ENCODE peak calls at places on chromosome 17, in nine cellular contexts. One of them, this sample, is unnamed.

GRCh38 chr17:51263001-51263400 is 2.7 kb downstream of the UTP18 start:
- DNase-seq in brain microvascular endothelial cell: no peak
- DNase-seq in AG04449: peak
- DNase-seq in coronary artery: no peak
- DNase-seq in CD4-positive, alpha-beta T cell: no peak
- DNase-seq in cardiac muscle cell: peak
- DNase-seq in adrenal gland: no peak
- DNase-seq in HCT116: no peak
- DNase-seq in stomach: no peak
- DNase-seq in this sample: no peak

GRCh38 chr17:31411707-31412285 is 20.3 kb downstream of the RAB11FIP4 start:
- DNase-seq in AG04449: no peak
- DNase-seq in coronary artery: peak
- DNase-seq in stomach: no peak
- DNase-seq in cardiac muscle cell: no peak
- DNase-seq in HCT116: no peak
- DNase-seq in brain microvascular endothelial cell: no peak
- DNase-seq in CD4-positive, alpha-beta T cell: no peak
- DNase-seq in adrenal gland: no peak
- DNase-seq in this sample: no peak

GRCh38 chr17:77391668-77392375 is 251.1 kb downstream of the SEC14L1 start:
- DNase-seq in HCT116: no peak
- DNase-seq in CD4-positive, alpha-beta T cell: no peak
- DNase-seq in AG04449: peak
- DNase-seq in stomach: no peak
- DNase-seq in coronary artery: no peak
- DNase-seq in brain microvascular endothelial cell: peak
- DNase-seq in adrenal gland: peak
- DNase-seq in cardiac muscle cell: peak
- DNase-seq in this sample: peak

GRCh38 chr17:83079766-83080616 is 582 bp downstream of the METRNL start:
- DNase-seq in cardiac muscle cell: no peak
- DNase-seq in AG04449: no peak
- DNase-seq in brain microvascular endothelial cell: no peak
- DNase-seq in adrenal gland: no peak
- DNase-seq in coronary artery: no peak
- DNase-seq in HCT116: no peak
- DNase-seq in CD4-positive, alpha-beta T cell: no peak
- DNase-seq in stomach: no peak
- DNase-seq in this sample: no peak

GRCh38 chr17:69733171-69734014 is 318.9 kb downstream of the MAP2K6 start:
- DNase-seq in brain microvascular endothelial cell: peak
- DNase-seq in HCT116: no peak
- DNase-seq in AG04449: peak
- DNase-seq in adrenal gland: peak
- DNase-seq in stomach: no peak
- DNase-seq in cardiac muscle cell: peak
- DNase-seq in coronary artery: no peak
- DNase-seq in CD4-positive, alpha-beta T cell: no peak
- DNase-seq in this sample: no peak

GRCh38 chr17:46009681-46010596 is 10.9 kb downstream of the STH start:
- DNase-seq in adrenal gland: no peak
- DNase-seq in cardiac muscle cell: no peak
- DNase-seq in AG04449: no peak
- DNase-seq in CD4-positive, alpha-beta T cell: no peak
- DNase-seq in brain microvascular endothelial cell: peak
- DNase-seq in coronary artery: no peak
- DNase-seq in stomach: no peak
- DNase-seq in HCT116: no peak
- DNase-seq in this sample: no peak

GRCh38 chr17:36544049-36544319 is 735 bp upstream of the GGNBP2 start:
- DNase-seq in HCT116: no peak
- DNase-seq in AG04449: no peak
- DNase-seq in stomach: peak
- DNase-seq in cardiac muscle cell: peak
- DNase-seq in coronary artery: peak
- DNase-seq in CD4-positive, alpha-beta T cell: no peak
- DNase-seq in brain microvascular endothelial cell: peak
- DNase-seq in adrenal gland: no peak
- DNase-seq in this sample: no peak

GRCh38 chr17:19753049-19753444 is 4.9 kb upstream of the ALDH3A1 start:
- DNase-seq in AG04449: no peak
- DNase-seq in HCT116: peak
- DNase-seq in adrenal gland: peak
- DNase-seq in cardiac muscle cell: peak
- DNase-seq in CD4-positive, alpha-beta T cell: no peak
- DNase-seq in stomach: peak
- DNase-seq in brain microvascular endothelial cell: peak
- DNase-seq in coronary artery: peak
- DNase-seq in this sample: peak

GRCh38 chr17:68246271-68247028 is 1.4 kb upstream of the AMZ2 start:
- DNase-seq in CD4-positive, alpha-beta T cell: no peak
- DNase-seq in cardiac muscle cell: no peak
- DNase-seq in AG04449: no peak
- DNase-seq in stomach: no peak
- DNase-seq in coronary artery: no peak
- DNase-seq in HCT116: no peak
- DNase-seq in brain microvascular endothelial cell: no peak
- DNase-seq in adrenal gland: no peak
- DNase-seq in this sample: peak

GRCh38 chr17:30947796-30948195 is 23.0 kb upstream of the RNF135 start:
- DNase-seq in adrenal gland: no peak
- DNase-seq in HCT116: no peak
- DNase-seq in CD4-positive, alpha-beta T cell: no peak
- DNase-seq in brain microvascular endothelial cell: no peak
- DNase-seq in stomach: no peak
- DNase-seq in AG04449: no peak
- DNase-seq in cardiac muscle cell: no peak
- DNase-seq in coronary artery: no peak
- DNase-seq in this sample: no peak

GRCh38 chr17:28726396-28726911 is 421 bp upstream of the TLCD1 start:
- DNase-seq in HCT116: peak
- DNase-seq in CD4-positive, alpha-beta T cell: peak
- DNase-seq in cardiac muscle cell: peak
- DNase-seq in coronary artery: no peak
- DNase-seq in adrenal gland: peak
- DNase-seq in stomach: peak
- DNase-seq in brain microvascular endothelial cell: peak
- DNase-seq in AG04449: no peak
- DNase-seq in this sample: no peak

GRCh38 chr17:42107597-42108576 is 4.6 kb downstream of the DHX58 start:
- DNase-seq in brain microvascular endothelial cell: peak
- DNase-seq in AG04449: no peak
- DNase-seq in cardiac muscle cell: peak
- DNase-seq in CD4-positive, alpha-beta T cell: peak
- DNase-seq in stomach: peak
- DNase-seq in coronary artery: no peak
- DNase-seq in HCT116: peak
- DNase-seq in adrenal gland: peak
- DNase-seq in this sample: no peak

GRCh38 chr17:77314601-77315000 is 173.8 kb downstream of the SEC14L1 start:
- DNase-seq in AG04449: no peak
- DNase-seq in adrenal gland: no peak
- DNase-seq in brain microvascular endothelial cell: no peak
- DNase-seq in CD4-positive, alpha-beta T cell: no peak
- DNase-seq in stomach: no peak
- DNase-seq in HCT116: no peak
- DNase-seq in cardiac muscle cell: no peak
- DNase-seq in coronary artery: no peak
- DNase-seq in this sample: no peak

GRCh38 chr17:79789943-79790804 is 6.7 kb downstream of the CBX8 start:
- DNase-seq in cardiac muscle cell: peak
- DNase-seq in brain microvascular endothelial cell: no peak
- DNase-seq in HCT116: no peak
- DNase-seq in CD4-positive, alpha-beta T cell: no peak
- DNase-seq in adrenal gland: no peak
- DNase-seq in coronary artery: no peak
- DNase-seq in stomach: no peak
- DNase-seq in AG04449: no peak
- DNase-seq in this sample: no peak
- TF ChIP-seq CTCF in cardiac muscle cell: peak
- TF ChIP-seq CTCF in brain microvascular endothelial cell: peak
- TF ChIP-seq CTCF in HCT116: peak
- TF ChIP-seq CTCF in CD4-positive, alpha-beta T cell: peak
- TF ChIP-seq CTCF in adrenal gland: peak
- TF ChIP-seq CTCF in coronary artery: peak
- TF ChIP-seq CTCF in stomach: no peak
- TF ChIP-seq CTCF in AG04449: peak
- TF ChIP-seq CTCF in this sample: peak

GRCh38 chr17:59856859-59857794 is 35.6 kb downstream of the TUBD1 start:
- DNase-seq in coronary artery: no peak
- DNase-seq in adrenal gland: no peak
- DNase-seq in brain microvascular endothelial cell: no peak
- DNase-seq in cardiac muscle cell: no peak
- DNase-seq in AG04449: no peak
- DNase-seq in stomach: peak
- DNase-seq in HCT116: no peak
- DNase-seq in CD4-positive, alpha-beta T cell: no peak
- DNase-seq in this sample: no peak

GRCh38 chr17:59858167-59858790 is 34.5 kb downstream of the TUBD1 start:
- DNase-seq in brain microvascular endothelial cell: no peak
- DNase-seq in CD4-positive, alpha-beta T cell: no peak
- DNase-seq in cardiac muscle cell: no peak
- DNase-seq in HCT116: no peak
- DNase-seq in adrenal gland: no peak
- DNase-seq in AG04449: no peak
- DNase-seq in coronary artery: no peak
- DNase-seq in stomach: peak
- DNase-seq in this sample: no peak

GRCh38 chr17:59851431-59852375 is 41.0 kb downstream of the TUBD1 start:
- DNase-seq in coronary artery: no peak
- DNase-seq in AG04449: no peak
- DNase-seq in brain microvascular endothelial cell: peak
- DNase-seq in stomach: peak
- DNase-seq in cardiac muscle cell: peak
- DNase-seq in CD4-positive, alpha-beta T cell: no peak
- DNase-seq in HCT116: no peak
- DNase-seq in adrenal gland: peak
- DNase-seq in this sample: no peak

GRCh38 chr17:59848778-59849177 is 44.0 kb downstream of the TUBD1 start:
- DNase-seq in CD4-positive, alpha-beta T cell: no peak
- DNase-seq in cardiac muscle cell: peak
- DNase-seq in stomach: peak
- DNase-seq in AG04449: no peak
- DNase-seq in coronary artery: no peak
- DNase-seq in brain microvascular endothelial cell: peak
- DNase-seq in adrenal gland: peak
- DNase-seq in HCT116: no peak
- DNase-seq in this sample: no peak

GRCh38 chr17:59853168-59853918 is 39.4 kb downstream of the TUBD1 start:
- DNase-seq in cardiac muscle cell: peak
- DNase-seq in stomach: peak
- DNase-seq in HCT116: no peak
- DNase-seq in adrenal gland: no peak
- DNase-seq in CD4-positive, alpha-beta T cell: peak
- DNase-seq in brain microvascular endothelial cell: peak
- DNase-seq in coronary artery: no peak
- DNase-seq in AG04449: peak
- DNase-seq in this sample: peak
- TF ChIP-seq CTCF in cardiac muscle cell: peak
- TF ChIP-seq CTCF in stomach: no peak
- TF ChIP-seq CTCF in HCT116: peak
- TF ChIP-seq CTCF in adrenal gland: no peak
- TF ChIP-seq CTCF in CD4-positive, alpha-beta T cell: no peak
- TF ChIP-seq CTCF in brain microvascular endothelial cell: peak
- TF ChIP-seq CTCF in coronary artery: no peak
- TF ChIP-seq CTCF in AG04449: peak
- TF ChIP-seq CTCF in this sample: peak

GRCh38 chr17:57269052-57269451 is 12.7 kb downstream of the MSI2 start:
- DNase-seq in coronary artery: no peak
- DNase-seq in AG04449: no peak
- DNase-seq in CD4-positive, alpha-beta T cell: no peak
- DNase-seq in cardiac muscle cell: no peak
- DNase-seq in adrenal gland: no peak
- DNase-seq in stomach: no peak
- DNase-seq in brain microvascular endothelial cell: no peak
- DNase-seq in HCT116: no peak
- DNase-seq in this sample: no peak

GRCh38 chr17:57269598-57270255 is 13.4 kb downstream of the MSI2 start:
- DNase-seq in cardiac muscle cell: no peak
- DNase-seq in coronary artery: no peak
- DNase-seq in stomach: no peak
- DNase-seq in brain microvascular endothelial cell: no peak
- DNase-seq in HCT116: no peak
- DNase-seq in CD4-positive, alpha-beta T cell: no peak
- DNase-seq in AG04449: no peak
- DNase-seq in adrenal gland: peak
- DNase-seq in this sample: no peak

GRCh38 chr17:57268176-57268575 is 11.9 kb downstream of the MSI2 start:
- DNase-seq in AG04449: no peak
- DNase-seq in brain microvascular endothelial cell: no peak
- DNase-seq in stomach: no peak
- DNase-seq in CD4-positive, alpha-beta T cell: no peak
- DNase-seq in cardiac muscle cell: no peak
- DNase-seq in adrenal gland: no peak
- DNase-seq in HCT116: no peak
- DNase-seq in coronary artery: no peak
- DNase-seq in this sample: no peak

GRCh38 chr17:57271821-57272220 is 15.5 kb downstream of the MSI2 start:
- DNase-seq in stomach: no peak
- DNase-seq in cardiac muscle cell: no peak
- DNase-seq in AG04449: no peak
- DNase-seq in CD4-positive, alpha-beta T cell: no peak
- DNase-seq in HCT116: no peak
- DNase-seq in coronary artery: no peak
- DNase-seq in brain microvascular endothelial cell: no peak
- DNase-seq in adrenal gland: peak
- DNase-seq in this sample: no peak

GRCh38 chr17:57270801-57271245 is 14.5 kb downstream of the MSI2 start:
- DNase-seq in CD4-positive, alpha-beta T cell: no peak
- DNase-seq in HCT116: no peak
- DNase-seq in stomach: no peak
- DNase-seq in cardiac muscle cell: no peak
- DNase-seq in AG04449: no peak
- DNase-seq in brain microvascular endothelial cell: no peak
- DNase-seq in coronary artery: no peak
- DNase-seq in adrenal gland: peak
- DNase-seq in this sample: no peak
- TF ChIP-seq CTCF in CD4-positive, alpha-beta T cell: no peak
- TF ChIP-seq CTCF in HCT116: no peak
- TF ChIP-seq CTCF in stomach: no peak
- TF ChIP-seq CTCF in cardiac muscle cell: no peak
- TF ChIP-seq CTCF in AG04449: no peak
- TF ChIP-seq CTCF in brain microvascular endothelial cell: no peak
- TF ChIP-seq CTCF in coronary artery: no peak
- TF ChIP-seq CTCF in adrenal gland: no peak
- TF ChIP-seq CTCF in this sample: no peak

GRCh38 chr17:6654816-6655731 is 3.5 kb downstream of the C17orf100 start:
- DNase-seq in cardiac muscle cell: no peak
- DNase-seq in adrenal gland: no peak
- DNase-seq in AG04449: no peak
- DNase-seq in CD4-positive, alpha-beta T cell: no peak
- DNase-seq in stomach: peak
- DNase-seq in HCT116: no peak
- DNase-seq in brain microvascular endothelial cell: no peak
- DNase-seq in coronary artery: no peak
- DNase-seq in this sample: peak
- TF ChIP-seq CTCF in cardiac muscle cell: no peak
- TF ChIP-seq CTCF in adrenal gland: no peak
- TF ChIP-seq CTCF in AG04449: no peak
- TF ChIP-seq CTCF in CD4-positive, alpha-beta T cell: no peak
- TF ChIP-seq CTCF in stomach: no peak
- TF ChIP-seq CTCF in HCT116: no peak
- TF ChIP-seq CTCF in brain microvascular endothelial cell: peak
- TF ChIP-seq CTCF in coronary artery: no peak
- TF ChIP-seq CTCF in this sample: no peak